ENCODE peak calls at places on chromosomes 4 and X, in nine cellular contexts. One of them, this sample, is unnamed.

GRCh38 chrX:120310861-120311631 is at the start of gene TMEM255A:
- DNase-seq in right lobe of liver: no peak
- DNase-seq in neural progenitor cell: peak
- DNase-seq in HCT116: no peak
- DNase-seq in esophagus muscularis mucosa: no peak
- DNase-seq in foreskin fibroblast: no peak
- DNase-seq in astrocyte of the spinal cord: peak
- DNase-seq in pancreas: no peak
- DNase-seq in A549: peak
- DNase-seq in this sample: no peak

GRCh38 chr4:109658871-109659410 is 44.3 kb downstream of the CASP6 start:
- DNase-seq in esophagus muscularis mucosa: no peak
- DNase-seq in astrocyte of the spinal cord: no peak
- DNase-seq in A549: peak
- DNase-seq in foreskin fibroblast: no peak
- DNase-seq in pancreas: no peak
- DNase-seq in HCT116: no peak
- DNase-seq in right lobe of liver: no peak
- DNase-seq in neural progenitor cell: no peak
- DNase-seq in this sample: no peak

GRCh38 chrX:72245461-72246089 is 6.7 kb upstream of the ERCC6L start:
- DNase-seq in HCT116: peak
- DNase-seq in esophagus muscularis mucosa: no peak
- DNase-seq in A549: peak
- DNase-seq in pancreas: peak
- DNase-seq in foreskin fibroblast: peak
- DNase-seq in astrocyte of the spinal cord: peak
- DNase-seq in neural progenitor cell: peak
- DNase-seq in right lobe of liver: no peak
- DNase-seq in this sample: no peak

GRCh38 chr4:132792305-132792704 is 356.8 kb upstream of the PCDH10 start:
- DNase-seq in HCT116: no peak
- DNase-seq in right lobe of liver: no peak
- DNase-seq in A549: no peak
- DNase-seq in foreskin fibroblast: no peak
- DNase-seq in astrocyte of the spinal cord: no peak
- DNase-seq in esophagus muscularis mucosa: no peak
- DNase-seq in neural progenitor cell: no peak
- DNase-seq in pancreas: no peak
- DNase-seq in this sample: no peak

GRCh38 chrX:29487714-29488113 is 727.6 kb upstream of the MAGEB2 start:
- DNase-seq in neural progenitor cell: no peak
- DNase-seq in esophagus muscularis mucosa: no peak
- DNase-seq in A549: no peak
- DNase-seq in pancreas: no peak
- DNase-seq in foreskin fibroblast: no peak
- DNase-seq in HCT116: no peak
- DNase-seq in astrocyte of the spinal cord: no peak
- DNase-seq in right lobe of liver: no peak
- DNase-seq in this sample: no peak

GRCh38 chr4:148954011-148954749 is 512.0 kb upstream of the NR3C2 start:
- DNase-seq in foreskin fibroblast: no peak
- DNase-seq in right lobe of liver: no peak
- DNase-seq in esophagus muscularis mucosa: no peak
- DNase-seq in pancreas: no peak
- DNase-seq in HCT116: no peak
- DNase-seq in astrocyte of the spinal cord: no peak
- DNase-seq in neural progenitor cell: no peak
- DNase-seq in A549: no peak
- DNase-seq in this sample: no peak

GRCh38 chrX:133838761-133839676 is 146.4 kb downstream of the GPC3 start:
- DNase-seq in right lobe of liver: no peak
- DNase-seq in A549: peak
- DNase-seq in pancreas: peak
- DNase-seq in astrocyte of the spinal cord: peak
- DNase-seq in HCT116: peak
- DNase-seq in esophagus muscularis mucosa: no peak
- DNase-seq in neural progenitor cell: peak
- DNase-seq in foreskin fibroblast: no peak
- DNase-seq in this sample: no peak

GRCh38 chr4:80362578-80363181 is 27.1 kb downstream of the CFAP299 start:
- DNase-seq in HCT116: peak
- DNase-seq in neural progenitor cell: peak
- DNase-seq in A549: peak
- DNase-seq in astrocyte of the spinal cord: peak
- DNase-seq in esophagus muscularis mucosa: no peak
- DNase-seq in foreskin fibroblast: peak
- DNase-seq in right lobe of liver: no peak
- DNase-seq in pancreas: no peak
- DNase-seq in this sample: no peak

GRCh38 chr4:47550899-47551548 is 65.9 kb downstream of the ATP10D start:
- DNase-seq in right lobe of liver: no peak
- DNase-seq in neural progenitor cell: no peak
- DNase-seq in foreskin fibroblast: no peak
- DNase-seq in astrocyte of the spinal cord: no peak
- DNase-seq in pancreas: no peak
- DNase-seq in A549: no peak
- DNase-seq in esophagus muscularis mucosa: no peak
- DNase-seq in HCT116: no peak
- DNase-seq in this sample: no peak

GRCh38 chrX:110284159-110284558 is 33.7 kb downstream of the AMMECR1 start:
- DNase-seq in right lobe of liver: no peak
- DNase-seq in pancreas: no peak
- DNase-seq in neural progenitor cell: no peak
- DNase-seq in astrocyte of the spinal cord: peak
- DNase-seq in A549: peak
- DNase-seq in HCT116: no peak
- DNase-seq in foreskin fibroblast: peak
- DNase-seq in esophagus muscularis mucosa: no peak
- DNase-seq in this sample: peak

GRCh38 chr4:114606240-114606639 is 7.6 kb downstream of the UGT8 start:
- DNase-seq in astrocyte of the spinal cord: no peak
- DNase-seq in pancreas: no peak
- DNase-seq in esophagus muscularis mucosa: no peak
- DNase-seq in HCT116: peak
- DNase-seq in A549: no peak
- DNase-seq in foreskin fibroblast: no peak
- DNase-seq in neural progenitor cell: no peak
- DNase-seq in right lobe of liver: no peak
- DNase-seq in this sample: no peak

GRCh38 chr4:184807797-184808718 is 17.7 kb downstream of the ACSL1 start:
- DNase-seq in foreskin fibroblast: peak
- DNase-seq in neural progenitor cell: peak
- DNase-seq in A549: no peak
- DNase-seq in right lobe of liver: no peak
- DNase-seq in esophagus muscularis mucosa: no peak
- DNase-seq in astrocyte of the spinal cord: peak
- DNase-seq in HCT116: no peak
- DNase-seq in pancreas: no peak
- DNase-seq in this sample: no peak

GRCh38 chrX:25536307-25536970 is 520.7 kb upstream of the ARX start:
- DNase-seq in neural progenitor cell: no peak
- DNase-seq in right lobe of liver: no peak
- DNase-seq in pancreas: no peak
- DNase-seq in esophagus muscularis mucosa: no peak
- DNase-seq in A549: no peak
- DNase-seq in HCT116: no peak
- DNase-seq in foreskin fibroblast: no peak
- DNase-seq in astrocyte of the spinal cord: no peak
- DNase-seq in this sample: no peak

GRCh38 chr4:153099391-153100140 is 104.7 kb upstream of the TRIM2 start:
- DNase-seq in foreskin fibroblast: no peak
- DNase-seq in astrocyte of the spinal cord: no peak
- DNase-seq in neural progenitor cell: no peak
- DNase-seq in A549: no peak
- DNase-seq in HCT116: no peak
- DNase-seq in right lobe of liver: no peak
- DNase-seq in pancreas: no peak
- DNase-seq in esophagus muscularis mucosa: peak
- DNase-seq in this sample: no peak

GRCh38 chr4:65917486-65917885 is 247.2 kb upstream of the EPHA5 start:
- DNase-seq in foreskin fibroblast: no peak
- DNase-seq in right lobe of liver: no peak
- DNase-seq in astrocyte of the spinal cord: peak
- DNase-seq in esophagus muscularis mucosa: no peak
- DNase-seq in HCT116: no peak
- DNase-seq in pancreas: no peak
- DNase-seq in neural progenitor cell: no peak
- DNase-seq in A549: no peak
- DNase-seq in this sample: no peak

GRCh38 chr4:114563536-114564315 is 34.9 kb upstream of the UGT8 start:
- DNase-seq in pancreas: no peak
- DNase-seq in A549: no peak
- DNase-seq in neural progenitor cell: no peak
- DNase-seq in esophagus muscularis mucosa: no peak
- DNase-seq in HCT116: no peak
- DNase-seq in astrocyte of the spinal cord: peak
- DNase-seq in foreskin fibroblast: no peak
- DNase-seq in right lobe of liver: no peak
- DNase-seq in this sample: peak

GRCh38 chr4:25857403-25857802 is 5.4 kb downstream of the SEL1L3 start:
- DNase-seq in HCT116: no peak
- DNase-seq in astrocyte of the spinal cord: no peak
- DNase-seq in right lobe of liver: no peak
- DNase-seq in esophagus muscularis mucosa: no peak
- DNase-seq in foreskin fibroblast: no peak
- DNase-seq in neural progenitor cell: no peak
- DNase-seq in pancreas: no peak
- DNase-seq in A549: peak
- DNase-seq in this sample: no peak

DNA sequence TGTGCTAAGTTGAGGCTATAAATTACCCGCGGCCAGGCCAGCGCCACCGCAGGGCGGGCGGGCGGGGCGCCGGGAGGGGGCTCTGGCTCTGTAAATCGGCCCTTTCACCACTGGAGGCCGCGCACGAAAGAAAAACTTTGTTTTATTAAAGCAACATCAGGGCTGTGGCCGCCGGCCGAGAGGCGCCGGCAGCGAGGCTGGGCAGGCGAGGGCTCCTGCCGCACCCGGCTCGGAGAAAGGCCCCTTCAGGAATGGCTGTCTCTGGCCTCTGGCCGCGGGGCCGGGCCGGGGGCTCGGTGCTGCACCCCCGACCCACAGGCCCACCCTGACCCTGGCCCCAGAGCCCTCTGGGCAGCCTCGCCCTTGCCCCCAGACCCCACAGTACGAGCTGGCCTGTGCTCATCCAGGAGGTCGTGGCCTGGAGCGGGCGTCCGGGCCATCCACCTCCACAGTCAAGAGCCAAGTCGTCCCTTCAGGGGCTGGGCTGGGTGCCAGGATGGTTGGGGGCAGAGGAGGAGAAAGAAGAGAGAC is 29.5 kb upstream of the FGFR3 start:
- DNase-seq in right lobe of liver: no peak
- DNase-seq in foreskin fibroblast: peak
- DNase-seq in neural progenitor cell: peak
- DNase-seq in pancreas: no peak
- DNase-seq in esophagus muscularis mucosa: no peak
- DNase-seq in A549: no peak
- DNase-seq in astrocyte of the spinal cord: peak
- DNase-seq in HCT116: no peak
- DNase-seq in this sample: no peak
- H3K4me3 ChIP-seq in right lobe of liver: no peak
- H3K4me3 ChIP-seq in foreskin fibroblast: peak
- H3K4me3 ChIP-seq in neural progenitor cell: no peak
- H3K4me3 ChIP-seq in pancreas: no peak
- H3K4me3 ChIP-seq in esophagus muscularis mucosa: peak
- H3K4me3 ChIP-seq in A549: no peak
- H3K4me3 ChIP-seq in astrocyte of the spinal cord: no peak
- H3K4me3 ChIP-seq in HCT116: no peak
- H3K4me3 ChIP-seq in this sample: peak

GRCh38 chr4:144611850-144612249 is 34.1 kb upstream of the HHIP start:
- DNase-seq in right lobe of liver: no peak
- DNase-seq in neural progenitor cell: peak
- DNase-seq in pancreas: peak
- DNase-seq in foreskin fibroblast: no peak
- DNase-seq in esophagus muscularis mucosa: no peak
- DNase-seq in A549: peak
- DNase-seq in astrocyte of the spinal cord: no peak
- DNase-seq in HCT116: peak
- DNase-seq in this sample: no peak
- TF ChIP-seq CTCF in right lobe of liver: no peak
- TF ChIP-seq CTCF in neural progenitor cell: peak
- TF ChIP-seq CTCF in pancreas: no peak
- TF ChIP-seq CTCF in foreskin fibroblast: peak
- TF ChIP-seq CTCF in esophagus muscularis mucosa: no peak
- TF ChIP-seq CTCF in A549: no peak
- TF ChIP-seq CTCF in astrocyte of the spinal cord: peak
- TF ChIP-seq CTCF in HCT116: peak
- TF ChIP-seq CTCF in this sample: peak

GRCh38 chrX:43618376-43619205 is 37.5 kb upstream of the MAOA start:
- DNase-seq in right lobe of liver: no peak
- DNase-seq in neural progenitor cell: peak
- DNase-seq in esophagus muscularis mucosa: no peak
- DNase-seq in A549: no peak
- DNase-seq in HCT116: no peak
- DNase-seq in foreskin fibroblast: no peak
- DNase-seq in pancreas: no peak
- DNase-seq in astrocyte of the spinal cord: no peak
- DNase-seq in this sample: no peak
- H3K4me3 ChIP-seq in right lobe of liver: no peak
- H3K4me3 ChIP-seq in neural progenitor cell: peak
- H3K4me3 ChIP-seq in esophagus muscularis mucosa: no peak
- H3K4me3 ChIP-seq in A549: no peak
- H3K4me3 ChIP-seq in HCT116: no peak
- H3K4me3 ChIP-seq in foreskin fibroblast: no peak
- H3K4me3 ChIP-seq in pancreas: no peak
- H3K4me3 ChIP-seq in astrocyte of the spinal cord: no peak
- H3K4me3 ChIP-seq in this sample: no peak

GRCh38 chr4:33966808-33967207 is 2277.5 kb downstream of the ARAP2 start:
- DNase-seq in right lobe of liver: no peak
- DNase-seq in pancreas: no peak
- DNase-seq in A549: no peak
- DNase-seq in HCT116: no peak
- DNase-seq in astrocyte of the spinal cord: no peak
- DNase-seq in neural progenitor cell: no peak
- DNase-seq in esophagus muscularis mucosa: no peak
- DNase-seq in foreskin fibroblast: no peak
- DNase-seq in this sample: no peak
- TF ChIP-seq CTCF in right lobe of liver: no peak
- TF ChIP-seq CTCF in pancreas: no peak
- TF ChIP-seq CTCF in A549: no peak
- TF ChIP-seq CTCF in HCT116: peak
- TF ChIP-seq CTCF in astrocyte of the spinal cord: no peak
- TF ChIP-seq CTCF in neural progenitor cell: peak
- TF ChIP-seq CTCF in esophagus muscularis mucosa: no peak
- TF ChIP-seq CTCF in foreskin fibroblast: no peak
- TF ChIP-seq CTCF in this sample: no peak

This sample was measured in epithelial cell of proximal tubule.